ENCODE peak calls at places on chromosome 5, in four cellular contexts. R is GM12864, E is prostate gland, Y is endothelial cell. W is an unnamed sample.
A peak's percentile ranks its signal among the peaks of the same experiment; 100 is the strongest.

GRCh38 chr5:83548556-83548955 is 77.0 kb downstream of the VCAN start:
- DNase-seq in R (no peak), Y (no peak), E (no peak), W (peak; percentile 55)

GRCh38 chr5:126919566-126919965 is 110.8 kb downstream of the MARCHF3 start:
- DNase-seq in Y (peak; percentile 57), E (no peak), R (no peak), W (no peak)

GRCh38 chr5:87020099-87020934 is 247.4 kb upstream of the RASA1 start:
- DNase-seq in Y (no peak), R (peak; percentile 55), E (no peak), W (peak; percentile 21)

GRCh38 chr5:35198681-35199080 is 31.6 kb downstream of the PRLR start:
- DNase-seq in E (no peak), Y (peak; percentile 12), R (no peak), W (peak; percentile 63)

GRCh38 chr5:81904166-81904565 is 67.7 kb upstream of the ATG10 start:
- DNase-seq in R (no peak), Y (no peak), E (no peak), W (no peak)

GRCh38 chr5:43589310-43589709 is 13.7 kb upstream of the NNT start:
- DNase-seq in E (no peak), Y (no peak), R (no peak), W (no peak)

GRCh38 chr5:74552101-74552500 is 88.4 kb downstream of the ENC1 start:
- DNase-seq in Y (no peak), R (no peak), E (no peak), W (no peak)

GRCh38 chr5:10789726-10790125 is 28.7 kb upstream of the DAP start:
- DNase-seq in E (no peak), Y (no peak), R (no peak), W (no peak)

GRCh38 chr5:42494414-42494813 is 71.2 kb downstream of the GHR start:
- DNase-seq in Y (no peak), E (no peak), R (no peak), W (peak; percentile 45)

GRCh38 chr5:36305571-36306326 is 4.0 kb upstream of the RANBP3L start:
- DNase-seq in E (peak; percentile 37), R (no peak), Y (peak; percentile 21), W (peak; percentile 34)

GRCh38 chr5:37494756-37495155 is 115.6 kb downstream of the WDR70 start:
- DNase-seq in E (peak; percentile 15), Y (no peak), R (no peak), W (peak; percentile 19)

GRCh38 chr5:179316111-179316551 is 29.1 kb downstream of the ADAMTS2 start:
- DNase-seq in R (no peak), E (no peak), Y (no peak), W (no peak)

GRCh38 chr5:61182449-61182848 is 20.2 kb upstream of the SMIM15 start:
- DNase-seq in Y (no peak), R (no peak), E (no peak), W (no peak)

GRCh38 chr5:157046041-157046440 is 12.9 kb downstream of the HAVCR1 start:
- DNase-seq in Y (no peak), E (no peak), R (no peak), W (no peak)

GRCh38 chr5:108459661-108460170 is 77.8 kb upstream of the FBXL17 start:
- DNase-seq in R (no peak), E (no peak), Y (no peak), W (no peak)

GRCh38 chr5:57176350-57176857 is 2.5 kb downstream of the GPBP1 start:
- DNase-seq in E (no peak), R (no peak), Y (no peak), W (peak; percentile 49)

GRCh38 chr5:172343741-172344140 is 60.2 kb upstream of the UBTD2 start:
- DNase-seq in R (no peak), E (no peak), Y (no peak), W (no peak)

GRCh38 chr5:29701600-29701999 is 1491.9 kb upstream of the CDH6 start:
- DNase-seq in E (no peak), R (no peak), Y (no peak), W (no peak)

GRCh38 chr5:29702875-29703274 is 1490.6 kb upstream of the CDH6 start:
- DNase-seq in R (no peak), Y (no peak), E (no peak), W (no peak)

GRCh38 chr5:29697786-29698414 is 1495.6 kb upstream of the CDH6 start:
- DNase-seq in Y (peak; percentile 17), R (no peak), E (no peak), W (no peak)
- TF ChIP-seq CTCF in Y (peak; percentile 22), R (no peak), E (no peak), W (no peak)

GRCh38 chr5:119961993-119962392 is 332.6 kb downstream of the FAM170A start:
- DNase-seq in E (no peak), R (no peak), Y (no peak), W (no peak)

GRCh38 chr5:119968690-119969089 is 339.3 kb downstream of the FAM170A start:
- DNase-seq in E (no peak), Y (no peak), R (no peak), W (no peak)

DNA sequence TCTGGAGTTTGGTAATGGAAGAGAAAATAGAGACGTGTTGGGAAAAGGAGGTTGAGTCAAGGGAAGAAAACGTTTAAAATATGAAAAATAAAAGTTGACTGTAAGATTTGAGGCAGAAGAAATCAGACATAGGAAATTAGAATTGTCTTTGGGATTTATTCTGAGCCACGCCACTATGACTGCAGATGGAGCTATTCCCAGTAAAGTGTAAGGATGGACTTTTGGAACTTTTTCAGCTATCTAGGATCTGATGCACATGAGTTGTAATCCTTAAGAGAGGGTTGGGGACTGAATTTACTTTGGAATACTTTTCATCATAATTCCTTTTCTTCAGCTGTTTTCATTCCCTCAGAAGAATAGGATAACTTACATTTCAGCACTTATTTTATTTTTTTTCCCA is 336.7 kb downstream of the FAM170A start:
- DNase-seq in E (no peak), Y (no peak), R (no peak), W (peak; percentile 35)
- TF ChIP-seq CTCF in E (no peak), Y (no peak), R (no peak), W (no peak)

DNA sequence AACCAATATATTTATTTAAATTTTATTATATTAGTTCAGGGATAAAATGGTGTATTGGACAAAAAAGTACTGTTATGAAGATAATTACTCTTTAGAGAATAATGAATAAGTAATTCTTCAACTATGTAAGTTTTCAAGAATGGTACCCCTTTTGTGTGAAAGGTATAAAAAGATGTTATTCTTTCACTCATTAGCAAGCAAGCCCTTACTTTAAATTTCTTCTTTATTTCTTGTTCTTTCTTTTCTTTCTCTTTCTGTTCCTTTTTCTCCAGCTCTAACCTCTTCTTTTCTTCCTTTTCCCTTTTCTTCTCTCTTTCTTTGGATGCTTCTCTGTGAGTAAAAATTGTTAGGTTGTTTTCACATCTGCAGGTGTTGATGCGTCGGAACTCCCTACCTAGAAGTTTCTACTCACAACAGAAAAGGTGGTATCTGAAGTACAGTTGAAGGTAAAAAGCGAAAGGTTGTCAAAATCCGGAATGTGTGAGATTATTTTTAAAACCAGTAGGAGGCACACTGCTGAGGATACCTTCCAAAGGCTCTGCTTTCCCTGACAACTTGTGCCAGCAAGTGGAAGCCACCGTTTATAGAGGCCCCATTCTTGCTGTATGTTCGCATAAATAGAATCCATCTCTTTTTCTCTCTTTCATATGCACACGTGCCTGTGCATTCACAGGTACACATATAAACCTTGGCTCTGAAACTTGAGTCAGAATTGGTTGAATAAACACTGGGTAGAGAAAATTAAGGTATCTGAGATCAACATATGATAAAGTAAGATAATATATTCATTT is 63.4 kb upstream of the RICTOR start:
- DNase-seq in R (no peak), E (no peak), Y (no peak), W (no peak)
- TF ChIP-seq CTCF in R (no peak), E (no peak), Y (no peak), W (no peak)

DNA sequence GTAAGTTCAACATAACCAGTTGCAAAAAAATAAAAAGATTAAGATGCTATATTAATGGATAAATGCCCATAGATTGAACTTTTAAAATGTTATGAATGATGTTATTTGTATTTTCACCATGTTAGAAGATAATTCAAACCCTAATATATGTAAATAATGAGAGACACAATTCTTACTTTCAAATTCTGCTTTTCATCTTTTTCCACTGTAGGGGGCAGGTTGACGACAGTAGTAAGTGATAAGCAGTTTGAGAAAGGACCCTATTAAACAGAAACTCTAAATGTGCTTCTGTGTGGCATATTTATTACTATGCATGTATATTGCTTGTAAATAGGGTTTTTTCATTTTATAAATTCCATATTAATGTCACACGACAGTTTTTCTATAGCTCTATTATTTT is 591.1 kb downstream of the SEMA5A start:
- DNase-seq in Y (no peak), E (no peak), R (no peak), W (no peak)
- TF ChIP-seq CTCF in Y (no peak), E (no peak), R (no peak), W (peak; percentile 16)

GRCh38 chr5:119945696-119946095 is 316.3 kb downstream of the FAM170A start:
- DNase-seq in Y (no peak), R (no peak), E (no peak), W (no peak)

GRCh38 chr5:119943148-119943547 is 313.8 kb downstream of the FAM170A start:
- DNase-seq in R (no peak), Y (no peak), E (no peak), W (peak; percentile 58)
- TF ChIP-seq CTCF in R (no peak), Y (no peak), E (no peak), W (no peak)

GRCh38 chr5:174157048-174157447 is 111.5 kb downstream of the NSG2 start:
- DNase-seq in R (no peak), E (no peak), Y (no peak), W (no peak)
- TF ChIP-seq CTCF in R (no peak), E (no peak), Y (no peak), W (no peak)

GRCh38 chr5:146043722-146044121 is 61.7 kb downstream of the PLAC8L1 start:
- DNase-seq in R (no peak), Y (no peak), E (no peak), W (no peak)

GRCh38 chr5:146039420-146039819 is 66.0 kb downstream of the PLAC8L1 start:
- DNase-seq in R (no peak), E (no peak), Y (no peak), W (no peak)

GRCh38 chr5:146042628-146043279 is 62.6 kb downstream of the PLAC8L1 start:
- DNase-seq in E (no peak), R (no peak), Y (no peak), W (peak; percentile 34)

GRCh38 chr5:146040559-146040958 is 64.8 kb downstream of the PLAC8L1 start:
- DNase-seq in E (no peak), R (no peak), Y (no peak), W (no peak)

DNA sequence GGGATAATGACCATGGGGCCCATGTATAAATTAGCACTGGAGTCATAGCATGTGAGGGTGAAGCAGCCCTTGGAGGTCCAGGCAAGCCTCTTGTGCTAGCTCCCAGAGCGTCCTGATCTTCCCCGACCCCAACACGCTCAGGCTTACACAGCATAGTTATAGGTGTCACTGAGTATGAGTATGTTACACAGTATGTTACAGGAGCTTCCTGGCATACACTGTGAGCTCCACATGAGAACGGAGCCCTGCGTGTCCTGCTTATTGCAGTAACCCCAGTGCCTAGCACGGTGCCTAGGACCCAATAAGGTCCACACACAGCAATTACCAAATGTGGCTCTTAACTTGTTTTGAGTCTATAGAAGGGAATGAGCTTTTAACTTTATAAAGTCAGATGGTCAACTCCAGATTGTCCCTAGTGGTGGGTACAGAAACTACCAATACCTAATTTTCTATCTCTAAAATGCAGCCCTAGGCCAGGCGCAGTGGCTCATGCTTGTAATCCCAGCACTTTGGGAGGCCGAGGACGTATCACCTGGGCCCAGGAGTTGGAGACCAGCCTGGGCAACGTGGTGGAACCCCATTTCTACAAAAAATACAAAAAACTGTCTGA is 64.1 kb downstream of the PLAC8L1 start:
- DNase-seq in Y (no peak), R (no peak), E (no peak), W (no peak)
- TF ChIP-seq CTCF in Y (peak; percentile 83), R (peak; percentile 57), E (no peak), W (peak; percentile 5)

W was measured in foreskin fibroblast.